ENCODE peak calls at places on chromosomes 3 and 15, in ten cellular contexts. One of them, this sample, is unnamed.
A peak's percentile ranks its signal among the peaks of the same experiment; 100 is the strongest.

GRCh38 chr15:67067161-67067853 is 1.9 kb downstream of the SMAD3 start:
- DNase-seq in IMR-90: peak; percentile 39
- DNase-seq in tibial nerve: no peak
- DNase-seq in adrenal gland: no peak
- DNase-seq in NB4: no peak
- DNase-seq in Peyer's patch: peak; percentile 58
- DNase-seq in A549: no peak
- DNase-seq in body of pancreas: no peak
- DNase-seq in stomach: no peak
- DNase-seq in thyroid gland: no peak
- DNase-seq in this sample: no peak

GRCh38 chr3:182115328-182116045 is 403.8 kb downstream of the SOX2 start:
- DNase-seq in IMR-90: no peak
- DNase-seq in tibial nerve: no peak
- DNase-seq in adrenal gland: no peak
- DNase-seq in NB4: no peak
- DNase-seq in Peyer's patch: no peak
- DNase-seq in A549: no peak
- DNase-seq in body of pancreas: no peak
- DNase-seq in stomach: no peak
- DNase-seq in thyroid gland: no peak
- DNase-seq in this sample: no peak

GRCh38 chr15:36769110-36769509 is 189.7 kb downstream of the CDIN1 start:
- DNase-seq in IMR-90: peak; percentile 84
- DNase-seq in tibial nerve: no peak
- DNase-seq in adrenal gland: no peak
- DNase-seq in NB4: no peak
- DNase-seq in Peyer's patch: no peak
- DNase-seq in A549: no peak
- DNase-seq in body of pancreas: peak; percentile 22
- DNase-seq in stomach: no peak
- DNase-seq in thyroid gland: no peak
- DNase-seq in this sample: no peak

GRCh38 chr3:153734777-153735551 is 386.2 kb upstream of the ARHGEF26 start:
- DNase-seq in IMR-90: no peak
- DNase-seq in tibial nerve: no peak
- DNase-seq in adrenal gland: no peak
- DNase-seq in NB4: no peak
- DNase-seq in Peyer's patch: no peak
- DNase-seq in A549: peak; percentile 13
- DNase-seq in body of pancreas: no peak
- DNase-seq in stomach: no peak
- DNase-seq in thyroid gland: no peak
- DNase-seq in this sample: no peak

GRCh38 chr3:179149239-179149887 is 1.2 kb downstream of the PIK3CA start:
- DNase-seq in IMR-90: peak; percentile 32
- DNase-seq in tibial nerve: peak; percentile 29
- DNase-seq in adrenal gland: no peak
- DNase-seq in NB4: peak; percentile 60
- DNase-seq in Peyer's patch: no peak
- DNase-seq in A549: peak; percentile 1
- DNase-seq in body of pancreas: peak; percentile 14
- DNase-seq in stomach: no peak
- DNase-seq in thyroid gland: peak; percentile 35
- DNase-seq in this sample: no peak

GRCh38 chr3:168024537-168024941 is 71.2 kb downstream of the GOLIM4 start:
- DNase-seq in IMR-90: peak; percentile 96
- DNase-seq in tibial nerve: no peak
- DNase-seq in adrenal gland: peak; percentile 24
- DNase-seq in NB4: peak; percentile 84
- DNase-seq in Peyer's patch: no peak
- DNase-seq in A549: no peak
- DNase-seq in body of pancreas: no peak
- DNase-seq in stomach: no peak
- DNase-seq in thyroid gland: no peak
- DNase-seq in this sample: no peak

GRCh38 chr3:135191690-135192089 is 396.6 kb downstream of the EPHB1 start:
- DNase-seq in IMR-90: no peak
- DNase-seq in tibial nerve: no peak
- DNase-seq in adrenal gland: no peak
- DNase-seq in NB4: no peak
- DNase-seq in Peyer's patch: no peak
- DNase-seq in A549: no peak
- DNase-seq in body of pancreas: no peak
- DNase-seq in stomach: no peak
- DNase-seq in thyroid gland: no peak
- DNase-seq in this sample: no peak

GRCh38 chr15:70327328-70328136 is 229.8 kb upstream of the TLE3 start:
- DNase-seq in IMR-90: peak; percentile 43
- DNase-seq in tibial nerve: no peak
- DNase-seq in adrenal gland: no peak
- DNase-seq in NB4: peak; percentile 71
- DNase-seq in Peyer's patch: no peak
- DNase-seq in A549: no peak
- DNase-seq in body of pancreas: no peak
- DNase-seq in stomach: no peak
- DNase-seq in thyroid gland: no peak
- DNase-seq in this sample: no peak

GRCh38 chr15:48936666-48937065 is 27.1 kb downstream of the SHC4 start:
- DNase-seq in IMR-90: peak; percentile 87
- DNase-seq in tibial nerve: no peak
- DNase-seq in adrenal gland: no peak
- DNase-seq in NB4: no peak
- DNase-seq in Peyer's patch: no peak
- DNase-seq in A549: no peak
- DNase-seq in body of pancreas: no peak
- DNase-seq in stomach: no peak
- DNase-seq in thyroid gland: no peak
- DNase-seq in this sample: no peak

GRCh38 chr15:69748131-69748530 is 295.5 kb downstream of the RPLP1 start:
- DNase-seq in IMR-90: no peak
- DNase-seq in tibial nerve: no peak
- DNase-seq in adrenal gland: no peak
- DNase-seq in NB4: no peak
- DNase-seq in Peyer's patch: no peak
- DNase-seq in A549: no peak
- DNase-seq in body of pancreas: no peak
- DNase-seq in stomach: no peak
- DNase-seq in thyroid gland: no peak
- DNase-seq in this sample: no peak

GRCh38 chr3:14410501-14411165 is 8.2 kb downstream of the SLC6A6 start:
- DNase-seq in IMR-90: peak; percentile 92
- DNase-seq in tibial nerve: no peak
- DNase-seq in adrenal gland: peak; percentile 93
- DNase-seq in NB4: peak; percentile 97
- DNase-seq in Peyer's patch: no peak
- DNase-seq in A549: peak; percentile 87
- DNase-seq in body of pancreas: no peak
- DNase-seq in stomach: peak; percentile 58
- DNase-seq in thyroid gland: peak; percentile 79
- DNase-seq in this sample: no peak

GRCh38 chr3:107662586-107662985 is 139.8 kb downstream of the BBX start:
- DNase-seq in IMR-90: peak; percentile 29
- DNase-seq in tibial nerve: no peak
- DNase-seq in adrenal gland: no peak
- DNase-seq in NB4: no peak
- DNase-seq in Peyer's patch: no peak
- DNase-seq in A549: no peak
- DNase-seq in body of pancreas: no peak
- DNase-seq in stomach: no peak
- DNase-seq in thyroid gland: no peak
- DNase-seq in this sample: no peak

GRCh38 chr15:97960364-97961066 is at the start of gene ARRDC4:
- DNase-seq in IMR-90: peak; percentile 100
- DNase-seq in tibial nerve: peak; percentile 99
- DNase-seq in adrenal gland: peak; percentile 100
- DNase-seq in NB4: peak; percentile 100
- DNase-seq in Peyer's patch: peak; percentile 100
- DNase-seq in A549: peak; percentile 87
- DNase-seq in body of pancreas: peak; percentile 100
- DNase-seq in stomach: peak; percentile 100
- DNase-seq in thyroid gland: peak; percentile 100
- DNase-seq in this sample: peak; percentile 33
- TF ChIP-seq POLR2A in IMR-90: peak; percentile 67
- TF ChIP-seq POLR2A in tibial nerve: peak; percentile 81
- TF ChIP-seq POLR2A in adrenal gland: peak; percentile 89
- TF ChIP-seq POLR2A in NB4: peak; percentile 23
- TF ChIP-seq POLR2A in Peyer's patch: peak; percentile 93
- TF ChIP-seq POLR2A in A549: no peak
- TF ChIP-seq POLR2A in body of pancreas: peak; percentile 82
- TF ChIP-seq POLR2A in stomach: no peak
- TF ChIP-seq POLR2A in thyroid gland: peak; percentile 81
- TF ChIP-seq POLR2A in this sample: no peak

GRCh38 chr15:40958146-40958545 is 4.9 kb downstream of the CHAC1 start:
- DNase-seq in IMR-90: no peak
- DNase-seq in tibial nerve: no peak
- DNase-seq in adrenal gland: no peak
- DNase-seq in NB4: no peak
- DNase-seq in Peyer's patch: peak; percentile 34
- DNase-seq in A549: no peak
- DNase-seq in body of pancreas: no peak
- DNase-seq in stomach: no peak
- DNase-seq in thyroid gland: peak; percentile 37
- DNase-seq in this sample: no peak
- TF ChIP-seq POLR2A in IMR-90: no peak
- TF ChIP-seq POLR2A in tibial nerve: no peak
- TF ChIP-seq POLR2A in adrenal gland: no peak
- TF ChIP-seq POLR2A in NB4: no peak
- TF ChIP-seq POLR2A in Peyer's patch: no peak
- TF ChIP-seq POLR2A in A549: no peak
- TF ChIP-seq POLR2A in body of pancreas: no peak
- TF ChIP-seq POLR2A in stomach: no peak
- TF ChIP-seq POLR2A in thyroid gland: no peak
- TF ChIP-seq POLR2A in this sample: no peak

GRCh38 chr3:105367406-105368213 is 901 bp downstream of the ALCAM start:
- DNase-seq in IMR-90: peak; percentile 70
- DNase-seq in tibial nerve: peak; percentile 38
- DNase-seq in adrenal gland: peak; percentile 76
- DNase-seq in NB4: peak; percentile 97
- DNase-seq in Peyer's patch: peak; percentile 88
- DNase-seq in A549: peak; percentile 27
- DNase-seq in body of pancreas: peak; percentile 71
- DNase-seq in stomach: peak; percentile 77
- DNase-seq in thyroid gland: peak; percentile 71
- DNase-seq in this sample: peak; percentile 38

GRCh38 chr3:105365536-105366301 is 990 bp upstream of the ALCAM start:
- DNase-seq in IMR-90: peak; percentile 67
- DNase-seq in tibial nerve: peak; percentile 10
- DNase-seq in adrenal gland: peak; percentile 8
- DNase-seq in NB4: peak; percentile 2
- DNase-seq in Peyer's patch: no peak
- DNase-seq in A549: peak; percentile 50
- DNase-seq in body of pancreas: peak; percentile 47
- DNase-seq in stomach: peak; percentile 24
- DNase-seq in thyroid gland: peak; percentile 56
- DNase-seq in this sample: no peak

GRCh38 chr3:105367063-105367405 is 325 bp downstream of the ALCAM start:
- DNase-seq in IMR-90: no peak
- DNase-seq in tibial nerve: no peak
- DNase-seq in adrenal gland: peak; percentile 40
- DNase-seq in NB4: peak; percentile 44
- DNase-seq in Peyer's patch: peak; percentile 64
- DNase-seq in A549: peak; percentile 18
- DNase-seq in body of pancreas: peak; percentile 41
- DNase-seq in stomach: peak; percentile 40
- DNase-seq in thyroid gland: no peak
- DNase-seq in this sample: no peak

GRCh38 chr3:105365171-105365535 is 1.6 kb upstream of the ALCAM start:
- DNase-seq in IMR-90: no peak
- DNase-seq in tibial nerve: no peak
- DNase-seq in adrenal gland: no peak
- DNase-seq in NB4: no peak
- DNase-seq in Peyer's patch: no peak
- DNase-seq in A549: no peak
- DNase-seq in body of pancreas: peak; percentile 55
- DNase-seq in stomach: no peak
- DNase-seq in thyroid gland: no peak
- DNase-seq in this sample: no peak

DNA sequence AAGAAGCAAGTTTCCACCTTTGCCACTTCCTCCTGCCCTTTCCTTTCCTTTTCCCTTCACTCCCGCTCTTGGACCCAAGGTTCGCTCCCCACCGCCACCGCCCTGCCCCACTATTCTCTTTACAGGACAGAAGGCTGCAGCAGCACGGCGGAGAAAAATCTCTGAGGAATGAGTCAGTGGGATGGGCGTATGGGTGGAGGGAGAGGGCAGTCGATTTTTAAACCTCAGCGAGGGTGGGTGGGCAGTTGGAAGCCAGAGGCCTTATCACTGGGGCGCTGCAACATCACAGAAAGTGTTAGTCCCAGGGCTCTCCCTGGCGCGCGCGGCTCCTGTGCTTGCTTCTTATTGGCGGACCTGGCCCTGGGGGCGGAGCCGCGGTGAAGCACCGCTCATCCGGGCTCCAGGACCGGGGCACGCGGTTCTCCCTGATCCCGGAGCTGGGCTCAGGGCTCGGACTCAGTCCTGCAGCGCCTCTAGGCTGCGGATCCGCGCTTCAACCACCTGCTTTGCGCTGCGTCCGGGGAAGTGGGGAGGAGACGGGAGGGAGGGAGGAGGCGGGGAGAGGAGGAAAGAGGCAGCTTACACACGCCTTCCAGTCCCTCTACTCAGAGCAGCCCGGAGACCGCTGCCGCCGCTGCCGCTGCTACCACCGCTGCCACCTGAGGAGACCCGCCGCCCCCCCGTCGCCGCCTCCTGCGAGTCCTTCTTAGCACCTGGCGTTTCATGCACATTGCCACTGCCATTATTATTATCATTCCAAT is at the start of gene ALCAM:
- DNase-seq in IMR-90: peak; percentile 99
- DNase-seq in tibial nerve: peak; percentile 85
- DNase-seq in adrenal gland: peak; percentile 97
- DNase-seq in NB4: peak; percentile 96
- DNase-seq in Peyer's patch: peak; percentile 96
- DNase-seq in A549: peak; percentile 82
- DNase-seq in body of pancreas: peak; percentile 97
- DNase-seq in stomach: peak; percentile 96
- DNase-seq in thyroid gland: peak; percentile 97
- DNase-seq in this sample: peak; percentile 49
- TF ChIP-seq POLR2A in IMR-90: peak; percentile 78
- TF ChIP-seq POLR2A in tibial nerve: peak; percentile 67
- TF ChIP-seq POLR2A in adrenal gland: peak; percentile 80
- TF ChIP-seq POLR2A in NB4: peak; percentile 58
- TF ChIP-seq POLR2A in Peyer's patch: peak; percentile 89
- TF ChIP-seq POLR2A in A549: peak; percentile 84
- TF ChIP-seq POLR2A in body of pancreas: peak; percentile 98
- TF ChIP-seq POLR2A in stomach: peak; percentile 32
- TF ChIP-seq POLR2A in thyroid gland: peak; percentile 93
- TF ChIP-seq POLR2A in this sample: peak; percentile 48

DNA sequence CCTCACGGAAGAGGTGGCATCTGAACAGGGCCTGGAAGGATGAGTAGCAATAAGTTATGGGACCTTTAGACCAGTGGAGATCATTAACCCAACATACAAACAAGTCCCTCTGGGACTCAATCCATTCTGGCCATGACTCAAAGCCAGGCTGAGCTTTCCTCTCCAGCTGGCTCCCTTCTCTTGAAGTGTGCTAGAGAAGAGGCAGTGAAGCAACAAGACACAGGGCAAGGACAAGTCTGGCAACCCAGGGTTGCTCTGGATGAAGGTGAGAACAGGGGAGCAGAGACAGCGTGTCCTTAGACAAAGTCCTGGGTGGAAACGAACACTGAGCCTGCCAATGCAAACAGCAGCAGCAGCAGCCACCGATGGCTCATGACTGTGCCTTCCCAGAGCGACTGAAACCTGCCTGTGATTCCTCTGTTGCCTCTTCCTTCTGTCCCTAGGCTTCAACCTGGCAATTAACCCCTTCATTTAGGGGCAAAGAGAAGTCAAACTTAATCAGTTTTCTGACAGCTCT is 86.8 kb downstream of the BDH1 start:
- DNase-seq in IMR-90: peak; percentile 46
- DNase-seq in tibial nerve: no peak
- DNase-seq in adrenal gland: peak; percentile 44
- DNase-seq in NB4: no peak
- DNase-seq in Peyer's patch: peak; percentile 75
- DNase-seq in A549: peak; percentile 48
- DNase-seq in body of pancreas: peak; percentile 61
- DNase-seq in stomach: peak; percentile 33
- DNase-seq in thyroid gland: peak; percentile 58
- DNase-seq in this sample: no peak
- TF ChIP-seq POLR2A in IMR-90: no peak
- TF ChIP-seq POLR2A in tibial nerve: no peak
- TF ChIP-seq POLR2A in adrenal gland: no peak
- TF ChIP-seq POLR2A in NB4: no peak
- TF ChIP-seq POLR2A in Peyer's patch: peak; percentile 49
- TF ChIP-seq POLR2A in A549: no peak
- TF ChIP-seq POLR2A in body of pancreas: no peak
- TF ChIP-seq POLR2A in stomach: no peak
- TF ChIP-seq POLR2A in thyroid gland: no peak
- TF ChIP-seq POLR2A in this sample: no peak